ENCODE peak calls at places on chromosome 14, in ten cellular contexts. R, T, Z, I, W, S, V, Q, H and X are unnamed samples.

GRCh38 chr14:96270565-96271420 is 14.8 kb downstream of the BDKRB1 start:
- DNase-seq in R (peak), T (no peak), Z (no peak), I (no peak), W (no peak), S (no peak), V (no peak), Q (no peak), H (no peak), X (no peak)

GRCh38 chr14:80867091-80867490 is 74.4 kb downstream of the CEP128 start:
- DNase-seq in R (no peak), T (no peak), Z (no peak), I (no peak), W (no peak), S (no peak), V (peak), Q (peak), H (no peak), X (no peak)

GRCh38 chr14:51365241-51365940 is 125.3 kb downstream of the TMX1 start:
- DNase-seq in R (peak), T (no peak), Z (no peak), I (peak), W (no peak), S (no peak), V (no peak), Q (no peak), H (no peak), X (no peak)

GRCh38 chr14:72256055-72256454 is 323.8 kb downstream of the RGS6 start:
- DNase-seq in R (no peak), T (no peak), Z (no peak), I (no peak), W (no peak), S (no peak), V (peak), Q (no peak), H (no peak), X (peak)

GRCh38 chr14:50744242-50744641 is 76.1 kb upstream of the SAV1 start:
- DNase-seq in R (no peak), T (no peak), Z (no peak), I (no peak), W (no peak), S (no peak), V (no peak), Q (no peak), H (no peak), X (no peak)

GRCh38 chr14:90368946-90369721 is 27.7 kb upstream of the CALM1 start:
- DNase-seq in R (no peak), T (no peak), Z (peak), I (peak), W (no peak), S (no peak), V (peak), Q (peak), H (no peak), X (no peak)

GRCh38 chr14:33061667-33062325 is 123.1 kb downstream of the NPAS3 start:
- DNase-seq in R (peak), T (no peak), Z (no peak), I (peak), W (no peak), S (no peak), V (no peak), Q (no peak), H (no peak), X (no peak)

GRCh38 chr14:65255583-65256443 is 153.5 kb upstream of the MAX start:
- DNase-seq in R (peak), T (no peak), Z (no peak), I (no peak), W (no peak), S (no peak), V (peak), Q (no peak), H (peak), X (peak)

GRCh38 chr14:24944800-24945199 is 105.1 kb downstream of the STXBP6 start:
- DNase-seq in R (no peak), T (no peak), Z (no peak), I (no peak), W (no peak), S (no peak), V (no peak), Q (no peak), H (no peak), X (no peak)

GRCh38 chr14:105419305-105420091 is at the start of gene MTA1:
- DNase-seq in R (no peak), T (peak), Z (no peak), I (no peak), W (peak), S (peak), V (no peak), Q (peak), H (no peak), X (peak)

GRCh38 chr14:78491015-78491414 is 320.8 kb downstream of the NRXN3 start:
- DNase-seq in R (no peak), T (no peak), Z (no peak), I (no peak), W (no peak), S (no peak), V (no peak), Q (no peak), H (no peak), X (no peak)

GRCh38 chr14:87698496-87698895 is 294.5 kb downstream of the GALC start:
- DNase-seq in R (no peak), T (no peak), Z (no peak), I (no peak), W (no peak), S (no peak), V (peak), Q (no peak), H (no peak), X (no peak)

GRCh38 chr14:64387232-64387737 is 868 bp upstream of the MTHFD1 start:
- DNase-seq in R (peak), T (no peak), Z (peak), I (peak), W (no peak), S (no peak), V (peak), Q (peak), H (peak), X (peak)

GRCh38 chr14:102500190-102500661 is 9.3 kb downstream of the ANKRD9 start:
- DNase-seq in R (peak), T (no peak), Z (no peak), I (peak), W (peak), S (no peak), V (peak), Q (peak), H (no peak), X (no peak)

GRCh38 chr14:27389402-27389801 is 791.6 kb upstream of the NOVA1 start:
- DNase-seq in R (peak), T (no peak), Z (no peak), I (peak), W (no peak), S (no peak), V (no peak), Q (no peak), H (no peak), X (no peak)

GRCh38 chr14:96149131-96149530 is 55.5 kb upstream of the BDKRB2 start:
- DNase-seq in R (no peak), T (no peak), Z (no peak), I (no peak), W (no peak), S (no peak), V (no peak), Q (no peak), H (no peak), X (no peak)

GRCh38 chr14:89248430-89249295 is 168.4 kb downstream of the FOXN3 start:
- DNase-seq in R (no peak), T (no peak), Z (no peak), I (no peak), W (no peak), S (no peak), V (no peak), Q (no peak), H (no peak), X (no peak)

GRCh38 chr14:67385618-67386017 is 25.5 kb downstream of the EIF2S1 start:
- DNase-seq in R (no peak), T (no peak), Z (no peak), I (no peak), W (no peak), S (no peak), V (peak), Q (no peak), H (no peak), X (no peak)

GRCh38 chr14:102320033-102320660 is 601 bp downstream of the ZNF839 start:
- DNase-seq in R (peak), T (peak), Z (peak), I (peak), W (peak), S (peak), V (peak), Q (peak), H (peak), X (peak)

GRCh38 chr14:41925409-41925808 is 318.7 kb downstream of the LRFN5 start:
- DNase-seq in R (peak), T (no peak), Z (no peak), I (peak), W (no peak), S (no peak), V (no peak), Q (no peak), H (no peak), X (no peak)

GRCh38 chr14:76955575-76956252 is 72.8 kb downstream of the IRF2BPL start:
- DNase-seq in R (peak), T (peak), Z (no peak), I (peak), W (peak), S (peak), V (peak), Q (peak), H (no peak), X (no peak)

GRCh38 chr14:84036863-84037262 is 1493.1 kb upstream of the FLRT2 start:
- DNase-seq in R (peak), T (no peak), Z (no peak), I (peak), W (no peak), S (no peak), V (peak), Q (peak), H (no peak), X (no peak)

GRCh38 chr14:61145258-61145902 is 135.8 kb downstream of the TMEM30B start:
- DNase-seq in R (peak), T (no peak), Z (no peak), I (peak), W (no peak), S (no peak), V (peak), Q (peak), H (no peak), X (no peak)

GRCh38 chr14:51419685-51420084 is 179.6 kb downstream of the TMX1 start:
- DNase-seq in R (no peak), T (no peak), Z (no peak), I (no peak), W (no peak), S (no peak), V (no peak), Q (no peak), H (no peak), X (no peak)

GRCh38 chr14:46691819-46692218 is 40.2 kb upstream of the RPL10L start:
- DNase-seq in R (no peak), T (no peak), Z (no peak), I (no peak), W (no peak), S (no peak), V (no peak), Q (no peak), H (no peak), X (no peak)

GRCh38 chr14:89801128-89801527 is 153.4 kb downstream of the EFCAB11 start:
- DNase-seq in R (no peak), T (no peak), Z (no peak), I (no peak), W (no peak), S (no peak), V (peak), Q (no peak), H (no peak), X (no peak)

GRCh38 chr14:102155150-102155549 is 15.5 kb downstream of the WDR20 start:
- DNase-seq in R (peak), T (no peak), Z (no peak), I (peak), W (no peak), S (no peak), V (no peak), Q (no peak), H (no peak), X (no peak)

GRCh38 chr14:64663174-64663573 is 41.0 kb upstream of the PLEKHG3 start:
- DNase-seq in R (no peak), T (no peak), Z (no peak), I (peak), W (no peak), S (no peak), V (peak), Q (no peak), H (no peak), X (no peak)

GRCh38 chr14:37232907-37233481 is 35.3 kb downstream of the MIPOL1 start:
- DNase-seq in R (peak), T (peak), Z (peak), I (peak), W (no peak), S (no peak), V (peak), Q (peak), H (peak), X (peak)

GRCh38 chr14:105929327-105930081 is 403.1 kb downstream of the TMEM121 start:
- DNase-seq in R (no peak), T (no peak), Z (no peak), I (no peak), W (peak), S (peak), V (no peak), Q (no peak), H (no peak), X (no peak)

GRCh38 chr14:102020058-102020971 is 55.9 kb downstream of the DYNC1H1 start:
- DNase-seq in R (no peak), T (no peak), Z (no peak), I (peak), W (no peak), S (no peak), V (peak), Q (peak), H (no peak), X (no peak)

GRCh38 chr14:100297320-100298300 is 8.6 kb downstream of the SLC25A29 start:
- DNase-seq in R (peak), T (peak), Z (no peak), I (peak), W (peak), S (peak), V (no peak), Q (peak), H (no peak), X (no peak)

GRCh38 chr14:35222872-35223471 is 69.2 kb upstream of the PSMA6 start:
- DNase-seq in R (no peak), T (no peak), Z (no peak), I (no peak), W (no peak), S (no peak), V (no peak), Q (no peak), H (no peak), X (no peak)

GRCh38 chr14:42407153-42407552 is 800.5 kb downstream of the LRFN5 start:
- DNase-seq in R (no peak), T (no peak), Z (no peak), I (no peak), W (no peak), S (no peak), V (no peak), Q (no peak), H (no peak), X (no peak)

GRCh38 chr14:32028599-32028998 is 48.5 kb upstream of the ARHGAP5 start:
- DNase-seq in R (no peak), T (no peak), Z (no peak), I (peak), W (no peak), S (no peak), V (peak), Q (no peak), H (no peak), X (peak)

GRCh38 chr14:98840511-98840910 is 431.5 kb downstream of the BCL11B start:
- DNase-seq in R (no peak), T (no peak), Z (no peak), I (no peak), W (no peak), S (no peak), V (no peak), Q (no peak), H (no peak), X (no peak)
- TF ChIP-seq CTCF in R (no peak), T (no peak), Z (no peak), I (no peak), W (no peak), S (no peak), V (no peak), Q (no peak), H (no peak), X (no peak)

DNA sequence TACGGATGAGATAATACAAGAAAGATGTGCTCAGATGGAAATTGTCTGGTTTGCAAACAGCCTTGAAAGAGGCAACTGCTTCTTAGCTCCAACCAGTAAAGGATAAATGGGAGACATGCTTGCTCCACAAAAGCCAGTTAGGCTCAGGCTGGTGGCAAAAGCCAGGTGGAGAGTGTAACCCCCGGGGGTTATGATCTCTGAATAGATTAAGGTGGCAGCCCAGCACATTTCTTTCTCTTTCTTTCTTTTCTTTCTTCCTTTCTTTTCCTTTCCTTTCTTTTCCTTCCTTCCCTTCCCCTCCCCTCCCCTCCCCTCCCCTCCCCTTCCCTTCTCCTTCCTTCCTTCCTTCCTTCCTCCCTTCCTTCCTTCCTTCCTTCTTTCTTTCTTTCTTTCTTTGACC is 138.0 kb downstream of the KIF26A start:
- DNase-seq in R (no peak), T (no peak), Z (no peak), I (no peak), W (peak), S (no peak), V (no peak), Q (no peak), H (no peak), X (no peak)
- TF ChIP-seq CTCF in R (no peak), T (no peak), Z (no peak), I (no peak), W (no peak), S (no peak), V (no peak), Q (no peak), H (no peak), X (no peak)

GRCh38 chr14:21991130-21991529 is 317.5 kb upstream of the OR4E1 start:
- DNase-seq in R (no peak), T (no peak), Z (no peak), I (no peak), W (no peak), S (no peak), V (no peak), Q (no peak), H (no peak), X (no peak)
- TF ChIP-seq CTCF in R (no peak), T (no peak), Z (no peak), I (no peak), W (no peak), S (no peak), V (no peak), Q (no peak), H (no peak), X (no peak)

DNA sequence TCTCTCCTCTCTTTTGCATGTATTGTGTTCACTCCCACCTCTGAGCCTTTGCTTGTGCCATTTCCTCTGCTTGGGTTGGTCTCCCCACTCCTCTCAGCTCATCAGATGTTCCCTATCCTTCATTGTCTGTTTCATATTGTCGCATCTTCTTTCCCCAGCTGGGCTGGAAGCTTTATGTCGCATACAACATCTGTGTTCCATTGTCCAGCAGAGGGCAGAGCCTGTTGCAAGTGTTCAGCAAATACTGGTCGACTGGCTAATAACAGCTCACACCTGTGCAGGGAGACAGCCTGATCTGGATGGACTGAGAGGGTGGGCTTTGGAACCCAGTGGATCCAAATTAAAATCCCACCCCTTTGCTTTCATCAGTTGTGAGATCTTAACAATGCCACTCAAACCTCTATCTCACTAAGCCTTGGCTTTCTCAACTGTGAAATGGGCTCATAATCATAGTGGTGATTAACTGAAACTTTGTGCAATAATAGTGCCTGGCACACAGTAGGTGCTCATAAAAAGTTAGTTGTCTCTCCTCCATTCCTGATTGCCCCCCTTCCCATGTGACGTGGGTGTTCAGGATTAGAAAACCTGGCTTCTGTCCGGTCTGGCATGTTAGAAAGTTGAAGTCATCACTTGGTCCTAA is 75.8 kb downstream of the RIN3 start:
- DNase-seq in R (peak), T (peak), Z (no peak), I (peak), W (no peak), S (peak), V (no peak), Q (peak), H (no peak), X (no peak)
- TF ChIP-seq CTCF in R (peak), T (peak), Z (peak), I (peak), W (no peak), S (peak), V (peak), Q (peak), H (peak), X (peak)

DNA sequence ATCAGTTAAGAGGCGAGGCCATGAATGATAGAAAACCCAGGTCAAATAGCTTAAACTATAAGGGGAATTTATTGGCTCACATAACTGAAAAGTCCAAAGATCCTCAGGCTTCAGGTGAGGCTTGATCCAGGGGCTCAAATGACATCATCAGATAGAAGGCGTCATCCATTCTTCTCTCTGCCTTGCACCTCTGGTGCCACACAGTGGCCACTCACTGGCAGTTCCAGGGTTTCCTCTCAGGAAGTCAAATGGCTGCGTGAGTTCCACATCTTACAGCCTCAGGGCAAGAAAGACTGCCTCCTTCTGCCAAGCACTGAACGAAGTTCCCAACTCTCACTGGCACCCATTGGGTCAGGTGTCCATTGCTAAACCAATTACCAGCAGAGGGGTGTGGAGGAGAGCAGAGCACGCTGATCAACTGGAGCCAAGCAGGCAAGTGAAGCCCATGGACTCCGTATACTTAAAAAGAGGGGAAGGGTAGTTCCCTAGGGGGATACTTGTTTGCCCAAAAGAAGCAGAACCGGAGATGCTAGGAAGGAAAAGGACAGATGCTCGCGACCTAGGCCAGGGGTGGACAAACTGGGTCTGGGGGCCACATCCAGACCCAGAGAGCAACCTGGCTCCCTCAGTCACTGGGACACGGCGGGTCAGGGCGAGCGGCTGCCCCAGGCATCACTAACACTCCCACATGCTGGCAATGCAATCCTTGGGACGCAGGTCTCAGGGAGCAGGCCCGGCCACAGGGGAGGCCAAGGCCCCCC is 69.3 kb downstream of the SERPINA3 start:
- DNase-seq in R (peak), T (no peak), Z (peak), I (peak), W (no peak), S (no peak), V (peak), Q (peak), H (peak), X (peak)
- TF ChIP-seq CTCF in R (peak), T (no peak), Z (peak), I (peak), W (peak), S (no peak), V (peak), Q (peak), H (peak), X (peak)